ENCODE peak calls at places on chromosomes 1 and 21, in four cellular contexts. One of them, this sample, is unnamed.

GRCh38 chr1:94011709-94012590 is 102.7 kb upstream of the GCLM start:
- DNase-seq in HTR-8/SVneo: no peak
- DNase-seq in body of pancreas: no peak
- DNase-seq in RWPE1: no peak
- DNase-seq in this sample: no peak

GRCh38 chr21:25449950-25450349 is 157.3 kb downstream of the MRPL39 start:
- DNase-seq in HTR-8/SVneo: no peak
- DNase-seq in body of pancreas: no peak
- DNase-seq in RWPE1: no peak
- DNase-seq in this sample: no peak

GRCh38 chr1:24575905-24576587 is 20.2 kb downstream of the NCMAP start:
- DNase-seq in HTR-8/SVneo: no peak
- DNase-seq in body of pancreas: no peak
- DNase-seq in RWPE1: no peak
- DNase-seq in this sample: no peak

GRCh38 chr21:36320421-36321324 is 676 bp downstream of the MORC3 start:
- DNase-seq in HTR-8/SVneo: peak; percentile 51
- DNase-seq in body of pancreas: peak; percentile 66
- DNase-seq in RWPE1: peak; percentile 75
- DNase-seq in this sample: no peak

GRCh38 chr1:244672961-244673695 is 20.2 kb downstream of the DESI2 start:
- DNase-seq in HTR-8/SVneo: no peak
- DNase-seq in body of pancreas: no peak
- DNase-seq in RWPE1: no peak
- DNase-seq in this sample: no peak

GRCh38 chr1:154404984-154405761 is at the start of gene IL6R:
- DNase-seq in HTR-8/SVneo: peak; percentile 64
- DNase-seq in body of pancreas: peak; percentile 93
- DNase-seq in RWPE1: peak; percentile 84
- DNase-seq in this sample: no peak

GRCh38 chr1:244165701-244166100 is 114.6 kb downstream of the ZBTB18 start:
- DNase-seq in HTR-8/SVneo: no peak
- DNase-seq in body of pancreas: no peak
- DNase-seq in RWPE1: no peak
- DNase-seq in this sample: no peak

GRCh38 chr1:94864821-94865220 is 44.7 kb downstream of the SLC44A3 start:
- DNase-seq in HTR-8/SVneo: no peak
- DNase-seq in body of pancreas: peak; percentile 68
- DNase-seq in RWPE1: no peak
- DNase-seq in this sample: no peak

GRCh38 chr1:101407505-101408211 is 170.8 kb downstream of the S1PR1 start:
- DNase-seq in HTR-8/SVneo: no peak
- DNase-seq in body of pancreas: no peak
- DNase-seq in RWPE1: no peak
- DNase-seq in this sample: no peak

GRCh38 chr1:204306076-204306475 is 53.7 kb downstream of the PLEKHA6 start:
- DNase-seq in HTR-8/SVneo: no peak
- DNase-seq in body of pancreas: no peak
- DNase-seq in RWPE1: no peak
- DNase-seq in this sample: no peak

GRCh38 chr1:62271932-62272728 is 47.1 kb downstream of the KANK4 start:
- DNase-seq in HTR-8/SVneo: no peak
- DNase-seq in body of pancreas: no peak
- DNase-seq in RWPE1: no peak
- DNase-seq in this sample: peak; percentile 96

GRCh38 chr1:232613752-232614381 is 16.1 kb downstream of the SIPA1L2 start:
- DNase-seq in HTR-8/SVneo: no peak
- DNase-seq in body of pancreas: no peak
- DNase-seq in RWPE1: no peak
- DNase-seq in this sample: no peak

GRCh38 chr1:39047374-39048229 is 21.5 kb downstream of the NDUFS5 start:
- DNase-seq in HTR-8/SVneo: peak; percentile 54
- DNase-seq in body of pancreas: peak; percentile 39
- DNase-seq in RWPE1: peak; percentile 38
- DNase-seq in this sample: no peak